ENCODE peak calls at places on chromosomes 7 and 10, in five cellular contexts. T is AG04450; J is body of pancreas; Z is activated CD4-positive, alpha-beta T cell treated with anti-CD3 and anti-CD28 coated beads, Interleukin-2, amount 50 U/mL, for 1 hour; X is activated CD8-positive, alpha-beta T cell treated with anti-CD3 and anti-CD28 coated beads for 36 hours. Y is an unnamed sample.

GRCh38 chr7:4683884-4684565 is 1.9 kb downstream of the FOXK1 start:
- DNase-seq in T (no peak), J (peak; percentile 42), Z (peak; percentile 30), X (peak; percentile 52), Y (no peak)

GRCh38 chr10:79379512-79380124 is 32.3 kb downstream of the PPIF start:
- DNase-seq in T (no peak), J (no peak), Z (no peak), X (no peak), Y (no peak)

GRCh38 chr7:106166651-106167342 is 54.7 kb upstream of the SYPL1 start:
- DNase-seq in T (peak; percentile 66), J (peak; percentile 48), Z (no peak), X (peak; percentile 53), Y (peak; percentile 45)

GRCh38 chr10:6119962-6120361 is 31.1 kb downstream of the RBM17 start:
- DNase-seq in T (no peak), J (no peak), Z (no peak), X (no peak), Y (no peak)

GRCh38 chr7:158110661-158111555 is 476.7 kb downstream of the PTPRN2 start:
- DNase-seq in T (no peak), J (no peak), Z (no peak), X (no peak), Y (no peak)

GRCh38 chr7:41131956-41132355 is 570.9 kb downstream of the INHBA start:
- DNase-seq in T (no peak), J (no peak), Z (no peak), X (no peak), Y (no peak)

GRCh38 chr7:747186-747585 is 20.1 kb upstream of the PRKAR1B start:
- DNase-seq in T (no peak), J (no peak), Z (no peak), X (no peak), Y (no peak)

GRCh38 chr10:89518876-89519842 is 16.2 kb downstream of the SLC16A12 start:
- DNase-seq in T (no peak), J (no peak), Z (no peak), X (no peak), Y (no peak)

GRCh38 chr10:10796774-10797415 is 220.8 kb upstream of the CELF2 start:
- DNase-seq in T (no peak), J (no peak), Z (no peak), X (no peak), Y (no peak)

GRCh38 chr10:34081347-34081743 is 733.8 kb downstream of the PARD3 start:
- DNase-seq in T (no peak), J (no peak), Z (no peak), X (no peak), Y (no peak)

GRCh38 chr10:71963351-71963755 is 842 bp upstream of the CHST3 start:
- DNase-seq in T (no peak), J (no peak), Z (no peak), X (no peak), Y (no peak)

GRCh38 chr7:1610013-1610677 is 40.3 kb upstream of the PSMG3 start:
- DNase-seq in T (no peak), J (no peak), Z (no peak), X (no peak), Y (no peak)

GRCh38 chr10:47013469-47014169 is 102.4 kb downstream of the PTPN20 start:
- DNase-seq in T (no peak), J (no peak), Z (no peak), X (no peak), Y (no peak)

GRCh38 chr10:48473704-48474103 is 131.2 kb downstream of the ARHGAP22 start:
- DNase-seq in T (no peak), J (no peak), Z (no peak), X (no peak), Y (no peak)

GRCh38 chr10:94193466-94193924 is 169.2 kb downstream of the NOC3L start:
- DNase-seq in T (peak; percentile 58), J (no peak), Z (no peak), X (no peak), Y (no peak)

Y was measured in Jurkat, Clone E6-1.